ENCODE peak calls at places on chromosomes 2 and 18, in six cellular contexts. F is WTC11; V is activated CD8-positive, alpha-beta T cell treated with anti-CD3 and anti-CD28 coated beads for 36 hours; J is tibial artery; D is left lung; A is mesothelial cell of epicardium. X is an unnamed sample.
A peak's percentile ranks its signal among the peaks of the same experiment; 100 is the strongest.

GRCh38 chr2:63676135-63676534 is 87.4 kb downstream of the MDH1 start:
- DNase-seq in F (no peak), V (no peak), J (no peak), D (no peak), A (no peak), X (no peak)

GRCh38 chr2:23564618-23564967 is 179.6 kb downstream of the KLHL29 start:
- DNase-seq in F (no peak), V (no peak), J (peak; percentile 85), D (no peak), A (no peak), X (no peak)

GRCh38 chr2:173828189-173829157 is 136.7 kb downstream of the SP3 start:
- DNase-seq in F (no peak), V (peak; percentile 4), J (no peak), D (no peak), A (no peak), X (no peak)

GRCh38 chr18:49021433-49022129 is 70.8 kb upstream of the SMAD7 start:
- DNase-seq in F (peak; percentile 86), V (peak; percentile 78), J (peak; percentile 69), D (peak; percentile 91), A (no peak), X (peak; percentile 71)

GRCh38 chr2:177298191-177298590 is 33.7 kb upstream of the NFE2L2 start:
- DNase-seq in F (no peak), V (no peak), J (no peak), D (no peak), A (no peak), X (no peak)

GRCh38 chr2:58098254-58099096 is 51.9 kb downstream of the VRK2 start:
- DNase-seq in F (no peak), V (no peak), J (no peak), D (no peak), A (no peak), X (no peak)

GRCh38 chr2:212254331-212254730 is 284.3 kb downstream of the ERBB4 start:
- DNase-seq in F (no peak), V (no peak), J (no peak), D (no peak), A (no peak), X (no peak)

GRCh38 chr18:11035814-11036213 is 113.6 kb downstream of the PIEZO2 start:
- DNase-seq in F (no peak), V (no peak), J (no peak), D (no peak), A (no peak), X (no peak)

GRCh38 chr2:160430001-160430344 is 63.6 kb downstream of the RBMS1 start:
- DNase-seq in F (no peak), V (no peak), J (no peak), D (no peak), A (no peak), X (no peak)

GRCh38 chr2:11395389-11395788 is 51.0 kb upstream of the ROCK2 start:
- DNase-seq in F (no peak), V (no peak), J (peak; percentile 83), D (no peak), A (no peak), X (no peak)

GRCh38 chr2:72139871-72140620 is 7.6 kb downstream of the CYP26B1 start:
- DNase-seq in F (no peak), V (no peak), J (peak; percentile 57), D (no peak), A (no peak), X (no peak)

GRCh38 chr2:42847596-42848151 is 55.3 kb upstream of the HAAO start:
- DNase-seq in F (no peak), V (no peak), J (peak; percentile 63), D (no peak), A (no peak), X (no peak)

GRCh38 chr2:96091141-96091710 is 25.1 kb downstream of the ADRA2B start:
- DNase-seq in F (peak; percentile 10), V (no peak), J (no peak), D (no peak), A (no peak), X (no peak)

GRCh38 chr2:31337860-31338259 is 76.7 kb downstream of the XDH start:
- DNase-seq in F (no peak), V (no peak), J (no peak), D (no peak), A (no peak), X (no peak)

GRCh38 chr2:43402452-43402937 is 176.1 kb upstream of the ZFP36L2 start:
- DNase-seq in F (no peak), V (peak; percentile 13), J (no peak), D (no peak), A (no peak), X (peak; percentile 20)

GRCh38 chr2:44362207-44363015 is 664 bp downstream of the CAMKMT start:
- DNase-seq in F (peak; percentile 24), V (peak; percentile 49), J (peak; percentile 68), D (peak; percentile 78), A (peak; percentile 25), X (peak; percentile 75)

GRCh38 chr2:229673676-229674075 is 40.7 kb downstream of the DNER start:
- DNase-seq in F (no peak), V (no peak), J (no peak), D (no peak), A (no peak), X (no peak)

GRCh38 chr2:201396595-201396994 is 39.5 kb upstream of the FLACC1 start:
- DNase-seq in F (no peak), V (no peak), J (no peak), D (no peak), A (no peak), X (no peak)

GRCh38 chr2:240247868-240248820 is 107.7 kb upstream of the OTOS start:
- DNase-seq in F (no peak), V (no peak), J (no peak), D (peak; percentile 61), A (no peak), X (no peak)

GRCh38 chr2:236172866-236173733 is 4.9 kb upstream of the GBX2 start:
- DNase-seq in F (peak; percentile 55), V (no peak), J (no peak), D (no peak), A (no peak), X (no peak)

GRCh38 chr2:230512955-230513748 is 97.2 kb downstream of the SP100 start:
- DNase-seq in F (no peak), V (no peak), J (no peak), D (no peak), A (no peak), X (no peak)

GRCh38 chr2:110732422-110733413 is at the start of gene ACOXL:
- DNase-seq in F (peak; percentile 91), V (peak; percentile 27), J (no peak), D (peak; percentile 94), A (peak; percentile 39), X (no peak)

GRCh38 chr2:131010566-131010965 is 82.7 kb downstream of the FAM168B start:
- DNase-seq in F (no peak), V (peak; percentile 47), J (no peak), D (no peak), A (no peak), X (no peak)

GRCh38 chr2:236551843-236552542 is 17.6 kb upstream of the ACKR3 start:
- DNase-seq in F (no peak), V (no peak), J (no peak), D (no peak), A (no peak), X (no peak)

GRCh38 chr2:127498386-127498785 is 27.9 kb downstream of the IWS1 start:
- DNase-seq in F (no peak), V (no peak), J (no peak), D (no peak), A (no peak), X (peak; percentile 71)

GRCh38 chr2:42241517-42241916 is 72.4 kb downstream of the EML4 start:
- DNase-seq in F (no peak), V (no peak), J (no peak), D (no peak), A (no peak), X (no peak)

GRCh38 chr2:193837368-193837767 is 1642.6 kb upstream of the TMEFF2 start:
- DNase-seq in F (no peak), V (no peak), J (no peak), D (no peak), A (no peak), X (no peak)

GRCh38 chr2:63698825-63699548 is 110.2 kb downstream of the MDH1 start:
- DNase-seq in F (peak; percentile 52), V (no peak), J (peak; percentile 81), D (no peak), A (no peak), X (peak; percentile 63)

GRCh38 chr2:147845608-147846002 is 776 bp downstream of the ACVR2A start:
- DNase-seq in F (no peak), V (no peak), J (no peak), D (no peak), A (no peak), X (no peak)

GRCh38 chr2:227462972-227463931 is 8.7 kb upstream of the AGFG1 start:
- DNase-seq in F (no peak), V (peak; percentile 62), J (no peak), D (no peak), A (no peak), X (peak; percentile 39)

GRCh38 chr2:208101716-208102631 is 22.4 kb downstream of the CRYGD start:
- DNase-seq in F (no peak), V (no peak), J (no peak), D (no peak), A (no peak), X (peak; percentile 52)
- TF ChIP-seq CTCF in F (no peak), V (peak; percentile 22), J (no peak), D (no peak), A (no peak), X (peak; percentile 18)

GRCh38 chr2:10331033-10331701 is 28.5 kb downstream of the HPCAL1 start:
- DNase-seq in F (peak; percentile 42), V (peak; percentile 92), J (peak; percentile 72), D (peak; percentile 92), A (no peak), X (peak; percentile 92)
- TF ChIP-seq CTCF in F (no peak), V (no peak), J (no peak), D (no peak), A (no peak), X (no peak)

GRCh38 chr2:158965731-158966130 is 2.7 kb upstream of the TANC1 start:
- DNase-seq in F (no peak), V (no peak), J (no peak), D (no peak), A (no peak), X (no peak)
- TF ChIP-seq CTCF in F (no peak), V (no peak), J (no peak), D (no peak), A (no peak), X (no peak)

GRCh38 chr2:151409601-151410484 is at the start of gene RIF1:
- DNase-seq in F (peak; percentile 95), V (peak; percentile 87), J (peak; percentile 92), D (peak; percentile 97), A (peak; percentile 68), X (peak; percentile 95)

GRCh38 chr2:151405376-151405775 is 4.3 kb upstream of the RIF1 start:
- DNase-seq in F (no peak), V (no peak), J (no peak), D (no peak), A (no peak), X (no peak)

GRCh38 chr2:151407281-151407680 is 2.4 kb upstream of the RIF1 start:
- DNase-seq in F (no peak), V (no peak), J (no peak), D (no peak), A (no peak), X (no peak)

GRCh38 chr2:151408788-151409600 is 708 bp upstream of the RIF1 start:
- DNase-seq in F (peak; percentile 69), V (peak; percentile 27), J (no peak), D (no peak), A (no peak), X (no peak)

DNA sequence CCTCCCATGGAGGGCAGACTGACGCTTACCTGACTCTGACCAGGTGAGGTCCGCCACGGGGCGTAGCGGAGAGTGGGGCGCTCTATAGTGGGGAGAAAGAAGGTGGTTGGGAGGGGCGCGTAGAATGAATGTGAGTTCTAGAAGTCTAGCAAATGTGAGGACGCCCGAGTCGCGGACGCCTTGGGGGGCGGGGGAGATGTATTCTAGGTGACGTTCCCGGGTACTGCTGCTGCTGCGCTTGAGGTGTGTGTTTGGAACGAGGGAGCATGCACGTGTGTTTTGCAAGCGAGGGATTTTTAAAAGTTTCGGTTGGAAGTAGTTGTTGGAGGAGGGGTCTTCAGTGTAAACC is 757 bp downstream of the RIF1 start:
- DNase-seq in F (peak; percentile 59), V (peak; percentile 65), J (no peak), D (no peak), A (peak; percentile 21), X (peak; percentile 69)
- TF ChIP-seq CTCF in F (no peak), V (no peak), J (no peak), D (no peak), A (no peak), X (no peak)